ENCODE peak calls at places on chromosomes 11 and 22, in eight cellular contexts. Q, C, H, E, M, Z, F and X are unnamed samples.

GRCh38 chr11:71120346-71120963 is 131.9 kb downstream of the SHANK2 start:
- DNase-seq in C (no peak), F (peak), Z (no peak), M (peak), H (no peak), Q (peak), E (no peak), X (no peak)

GRCh38 chr11:17208257-17208999 is 642 bp upstream of the PIK3C2A start:
- DNase-seq in M (peak), E (no peak), H (peak), F (peak), Z (no peak), Q (peak), C (no peak), X (peak)

GRCh38 chr11:69654660-69655478 is 13.9 kb downstream of the CCND1 start:
- DNase-seq in Q (no peak), Z (no peak), F (peak), E (no peak), H (peak), C (no peak), M (no peak), X (no peak)

GRCh38 chr11:96235725-96236124 is 107.3 kb downstream of the MAML2 start:
- DNase-seq in Z (no peak), M (no peak), F (no peak), C (no peak), E (no peak), H (peak), Q (no peak), X (no peak)

GRCh38 chr11:94417386-94417987 is 16.3 kb upstream of the GPR83 start:
- DNase-seq in Z (no peak), F (peak), C (no peak), Q (no peak), H (peak), M (no peak), E (no peak), X (peak)

GRCh38 chr22:44392446-44392921 is 79.7 kb upstream of the SHISAL1 start:
- DNase-seq in H (no peak), Z (no peak), Q (peak), M (no peak), F (no peak), C (no peak), E (no peak), X (no peak)

GRCh38 chr11:15073361-15074205 is at the start of gene CALCB:
- DNase-seq in F (peak), M (no peak), Q (no peak), Z (no peak), C (no peak), H (peak), E (no peak), X (peak)

GRCh38 chr11:110077866-110078325 is 15.3 kb upstream of the ZC3H12C start:
- DNase-seq in H (peak), E (no peak), F (peak), Q (no peak), C (peak), M (no peak), Z (no peak), X (peak)

GRCh38 chr11:79428406-79428805 is 12.4 kb downstream of the TENM4 start:
- DNase-seq in C (no peak), F (peak), E (no peak), Z (no peak), M (no peak), Q (no peak), H (peak), X (no peak)

GRCh38 chr22:16776088-16776487 is 49.1 kb downstream of the XKR3 start:
- DNase-seq in Z (no peak), H (no peak), E (no peak), F (peak), Q (no peak), M (no peak), C (no peak), X (no peak)

GRCh38 chr11:46895821-46896220 is 22.5 kb downstream of the LRP4 start:
- DNase-seq in E (no peak), M (peak), Q (no peak), C (no peak), H (no peak), Z (no peak), F (no peak), X (peak)

GRCh38 chr11:64591257-64592233 is 525 bp downstream of the SLC22A12 start:
- DNase-seq in Z (no peak), Q (no peak), M (no peak), H (no peak), C (no peak), F (no peak), E (no peak), X (no peak)

GRCh38 chr11:60847906-60848305 is 6.0 kb downstream of the CCDC86 start:
- DNase-seq in C (no peak), Z (no peak), H (no peak), F (no peak), Q (no peak), M (no peak), E (no peak), X (no peak)

GRCh38 chr22:37068859-37069258 is 17.3 kb downstream of the KCTD17 start:
- DNase-seq in C (no peak), Q (no peak), H (no peak), E (no peak), M (no peak), F (no peak), Z (no peak), X (no peak)

GRCh38 chr11:113587318-113587739 is 112.1 kb upstream of the DRD2 start:
- DNase-seq in Q (no peak), F (peak), H (no peak), E (no peak), C (no peak), M (no peak), Z (no peak), X (peak)

GRCh38 chr11:78331711-78332110 is 85.9 kb downstream of the GAB2 start:
- DNase-seq in F (no peak), E (no peak), Q (no peak), Z (no peak), C (no peak), M (no peak), H (no peak), X (no peak)

GRCh38 chr11:66359662-66360087 is 11.9 kb downstream of the SLC29A2 start:
- DNase-seq in M (no peak), F (no peak), C (no peak), H (no peak), Z (no peak), Q (no peak), E (no peak), X (no peak)

GRCh38 chr11:19380375-19380774 is 139.6 kb upstream of the E2F8 start:
- DNase-seq in Q (no peak), F (peak), E (no peak), Z (no peak), H (peak), C (no peak), M (no peak), X (peak)

GRCh38 chr11:22657101-22657694 is 9.2 kb upstream of the GAS2 start:
- DNase-seq in Q (no peak), C (no peak), M (no peak), Z (no peak), H (no peak), F (no peak), E (no peak), X (no peak)

GRCh38 chr11:82305123-82305522 is 428.5 kb downstream of the FAM181B start:
- DNase-seq in Q (no peak), C (no peak), F (no peak), H (no peak), M (no peak), E (no peak), Z (no peak), X (no peak)

GRCh38 chr11:120579601-120580000 is 68.1 kb downstream of the GRIK4 start:
- DNase-seq in M (no peak), F (no peak), C (no peak), E (no peak), H (no peak), Z (no peak), Q (no peak), X (no peak)

GRCh38 chr11:27857014-27857413 is 156.8 kb upstream of the BDNF start:
- DNase-seq in Q (no peak), F (no peak), M (no peak), H (no peak), Z (no peak), E (no peak), C (no peak), X (no peak)

GRCh38 chr22:29308791-29309262 is 2.4 kb downstream of the GAS2L1 start:
- DNase-seq in Q (no peak), H (peak), F (peak), C (no peak), M (no peak), Z (no peak), E (no peak), X (peak)

GRCh38 chr22:48489551-48490512 is 1337.8 kb downstream of the BRD1 start:
- DNase-seq in F (no peak), Q (no peak), H (peak), C (no peak), M (peak), Z (no peak), E (no peak), X (peak)

GRCh38 chr22:36373258-36373579 is 14.5 kb downstream of the MYH9 start:
- DNase-seq in Q (no peak), Z (no peak), H (peak), C (no peak), M (no peak), E (no peak), F (no peak), X (no peak)

GRCh38 chr11:120172054-120172881 is 34.4 kb upstream of the TRIM29 start:
- DNase-seq in F (peak), E (no peak), C (no peak), Q (peak), M (peak), Z (peak), H (peak), X (peak)

GRCh38 chr11:86740628-86741488 is 59.5 kb upstream of the PRSS23 start:
- DNase-seq in E (no peak), H (peak), C (no peak), M (no peak), F (peak), Q (no peak), Z (no peak), X (peak)

GRCh38 chr22:22031183-22031560 is 48.6 kb upstream of the TOP3B start:
- DNase-seq in Z (no peak), H (no peak), E (no peak), F (no peak), C (no peak), Q (no peak), M (no peak), X (no peak)

GRCh38 chr22:23184764-23185113 is 4.4 kb downstream of the BCR start:
- DNase-seq in Z (no peak), Q (peak), H (no peak), M (no peak), E (no peak), C (no peak), F (no peak), X (no peak)
- H3K4me3 ChIP-seq in Z (no peak), Q (peak), H (no peak), M (no peak), E (no peak), C (peak), F (no peak), X (no peak)

GRCh38 chr22:30390974-30391691 is 3.9 kb upstream of the RNF215 start:
- DNase-seq in Z (peak), F (peak), C (peak), M (peak), E (peak), H (peak), Q (peak), X (peak)
- TF ChIP-seq CTCF in Z (peak), F (peak), C (peak), M (peak), E (peak), H (peak), Q (peak), X (peak)

DNA sequence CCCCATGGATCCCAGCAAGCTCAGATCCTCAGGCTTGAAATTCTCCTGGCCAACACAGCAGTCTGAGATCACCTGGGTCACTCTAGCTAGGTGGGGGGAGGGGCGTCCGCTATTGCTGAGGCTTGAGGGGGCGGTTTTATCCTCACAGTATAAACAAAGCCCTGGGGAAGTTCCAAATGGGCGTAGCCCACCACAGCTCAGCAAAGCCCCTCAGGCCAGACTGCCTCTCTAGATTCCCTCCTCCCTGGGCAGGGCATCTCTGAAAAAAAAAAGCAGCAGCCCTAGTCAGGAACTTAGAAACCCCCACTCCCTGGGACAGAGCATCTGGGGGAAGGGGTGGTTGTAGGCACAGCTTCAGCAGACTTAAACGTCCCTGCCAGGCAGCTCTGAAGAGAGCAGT is 16.7 kb downstream of the TRPC6 start:
- DNase-seq in M (no peak), E (no peak), H (no peak), C (no peak), Q (peak), F (no peak), Z (no peak), X (no peak)
- H3K4me3 ChIP-seq in M (no peak), E (no peak), H (no peak), C (no peak), Q (no peak), F (no peak), Z (no peak), X (no peak)

GRCh38 chr11:118291453-118291852 is 13.1 kb upstream of the CD3E start:
- DNase-seq in F (peak), Q (no peak), C (no peak), E (no peak), M (no peak), Z (no peak), H (peak), X (no peak)

GRCh38 chr11:118289411-118289810 is 15.1 kb upstream of the CD3E start:
- DNase-seq in F (peak), Z (no peak), H (peak), Q (no peak), M (no peak), E (no peak), C (no peak), X (no peak)

GRCh38 chr11:118287006-118287405 is 17.5 kb upstream of the CD3E start:
- DNase-seq in H (peak), E (no peak), Z (no peak), M (no peak), Q (no peak), F (peak), C (no peak), X (peak)

GRCh38 chr11:118294053-118294452 is 10.5 kb upstream of the CD3E start:
- DNase-seq in H (no peak), C (no peak), E (no peak), F (no peak), Z (no peak), Q (no peak), M (no peak), X (no peak)

DNA sequence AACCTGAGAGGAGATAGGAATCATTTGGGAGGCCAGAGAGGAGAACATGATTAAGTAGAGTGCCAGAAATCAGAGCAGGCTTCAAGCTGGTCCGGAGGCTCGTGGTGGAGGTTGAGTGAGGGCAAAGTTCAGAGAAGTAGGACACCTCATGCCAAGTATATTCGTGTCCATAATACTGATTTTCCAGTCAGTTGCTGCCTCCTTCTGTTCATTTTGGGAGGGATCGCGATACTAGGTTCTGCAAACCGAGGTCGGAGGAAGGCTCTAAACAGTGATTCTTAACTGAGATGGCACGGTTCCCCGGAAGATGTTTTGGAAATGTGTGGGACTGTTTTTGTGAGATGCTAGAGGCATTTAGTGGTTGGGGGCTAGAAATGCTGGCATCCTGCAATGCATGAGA is 13.6 kb upstream of the CD3E start:
- DNase-seq in F (peak), E (no peak), Q (peak), H (no peak), C (no peak), Z (no peak), M (peak), X (no peak)
- TF ChIP-seq CTCF in F (peak), E (peak), Q (peak), H (no peak), C (peak), Z (peak), M (peak), X (no peak)

GRCh38 chr22:46057206-46057605 is 80.2 kb upstream of the WNT7B start:
- DNase-seq in Z (no peak), E (no peak), F (peak), H (peak), M (peak), C (no peak), Q (no peak), X (peak)
- H3K4me3 ChIP-seq in Z (no peak), E (no peak), F (peak), H (peak), M (peak), C (peak), Q (no peak), X (no peak)

GRCh38 chr11:33685061-33685460 is 15.6 kb downstream of the C11orf91 start:
- DNase-seq in Q (no peak), E (no peak), F (peak), C (no peak), H (peak), Z (no peak), M (no peak), X (no peak)

GRCh38 chr11:33684003-33684715 is 16.5 kb downstream of the C11orf91 start:
- DNase-seq in Z (no peak), C (no peak), Q (no peak), F (no peak), H (peak), E (no peak), M (no peak), X (no peak)

GRCh38 chr11:33682019-33682418 is 18.6 kb downstream of the C11orf91 start:
- DNase-seq in Z (no peak), H (no peak), C (no peak), E (no peak), Q (no peak), F (no peak), M (no peak), X (no peak)

GRCh38 chr11:33687733-33688479 is 12.7 kb downstream of the C11orf91 start:
- DNase-seq in F (peak), M (no peak), H (peak), C (peak), E (no peak), Q (peak), Z (peak), X (peak)

DNA sequence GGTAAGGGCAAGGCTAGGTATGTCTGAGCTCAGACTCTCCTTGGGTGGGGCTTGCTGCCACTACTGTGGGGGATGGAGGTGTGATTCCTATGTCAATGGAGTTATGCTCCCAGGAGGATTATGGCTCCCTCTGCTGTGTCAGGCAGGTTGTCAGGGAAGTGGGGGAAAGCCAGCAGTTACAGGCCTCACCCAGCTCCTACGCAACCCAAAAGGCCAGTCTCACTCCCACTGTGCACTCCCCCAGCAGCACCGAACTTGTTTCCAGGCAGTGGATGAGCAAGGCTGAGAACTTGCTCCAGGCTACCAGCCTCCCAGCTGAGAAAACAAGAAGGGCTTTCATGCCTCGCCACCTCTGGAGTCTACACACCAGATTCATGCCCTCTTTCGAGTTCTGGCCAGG is 18.2 kb downstream of the C11orf91 start:
- DNase-seq in Z (no peak), C (no peak), H (peak), M (no peak), Q (peak), E (no peak), F (no peak), X (peak)
- TF ChIP-seq CTCF in Z (no peak), C (no peak), H (peak), M (no peak), Q (peak), E (no peak), F (no peak), X (peak)

DNA sequence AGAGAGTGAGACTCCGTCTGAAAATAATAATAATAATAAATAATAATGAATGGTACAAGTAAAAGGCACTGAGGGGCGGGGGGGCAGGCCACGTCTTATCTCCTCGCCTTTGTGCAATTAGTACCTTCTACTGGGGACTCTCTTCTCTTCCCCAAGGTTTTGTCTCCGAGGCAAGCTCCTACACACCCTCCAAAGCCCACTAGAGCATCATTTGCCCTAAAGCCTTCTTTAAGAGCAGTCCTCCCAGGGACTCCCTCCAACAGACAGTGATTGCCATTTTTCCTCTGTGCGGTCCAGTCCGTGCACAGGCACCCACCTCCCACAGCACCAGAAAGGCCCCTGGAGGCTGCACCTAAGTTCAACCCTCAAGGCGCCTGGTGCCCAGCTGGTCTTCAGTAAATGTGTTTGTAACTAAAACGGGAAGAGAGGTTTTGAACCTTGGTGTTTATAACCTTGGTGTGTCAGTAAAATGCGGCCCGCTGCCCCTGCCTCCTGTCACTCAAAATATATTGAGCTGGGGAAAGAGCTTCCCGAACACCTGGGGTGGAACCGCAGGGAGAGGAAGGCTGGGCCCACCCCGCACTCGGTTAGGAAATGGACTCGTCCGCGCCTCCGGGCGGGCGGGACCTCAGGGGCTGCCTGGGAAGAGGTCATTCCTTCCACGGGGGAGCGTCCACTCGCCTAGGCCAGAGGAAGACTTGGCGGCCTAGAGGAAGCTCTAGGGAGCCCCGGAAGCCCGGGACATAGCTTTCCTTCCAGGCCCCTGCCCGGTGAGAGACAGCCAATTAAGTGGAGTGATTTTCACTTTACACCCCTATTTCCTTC is 4.7 kb upstream of the KDELR3 start:
- DNase-seq in Z (no peak), H (no peak), C (no peak), F (no peak), E (no peak), Q (no peak), M (no peak), X (no peak)
- H3K4me3 ChIP-seq in Z (no peak), H (no peak), C (no peak), F (no peak), E (no peak), Q (no peak), M (no peak), X (no peak)